ENCODE peak calls at places on chromosomes 12 and 14, in five cellular contexts. A is stomach, Y is PC-9, Z is A549, I is mesendoderm. G is an unnamed sample.

GRCh38 chr12:1465990-1466389 is 128.4 kb downstream of the FBXL14 start:
- DNase-seq in A (no peak), I (no peak), Z (no peak), Y (no peak), G (no peak)

GRCh38 chr12:20946732-20947131 is 136.2 kb downstream of the SLCO1B3 start:
- DNase-seq in Z (peak), I (peak), Y (no peak), A (no peak), G (no peak)

GRCh38 chr12:120630139-120630895 is 10.1 kb upstream of the CABP1 start:
- DNase-seq in Y (no peak), I (peak), A (no peak), Z (no peak), G (no peak)

GRCh38 chr12:42767998-42768397 is 178.5 kb upstream of the PRICKLE1 start:
- DNase-seq in A (no peak), Z (no peak), I (no peak), Y (no peak), G (no peak)

GRCh38 chr14:101109347-101109638 is 205.8 kb upstream of the RTL1 start:
- DNase-seq in A (peak), Z (no peak), Y (no peak), I (no peak), G (no peak)

GRCh38 chr14:106681161-106681955 is 1155.0 kb downstream of the TMEM121 start:
- DNase-seq in A (no peak), I (no peak), Z (no peak), Y (no peak), G (no peak)

GRCh38 chr12:65937181-65937641 is 112.9 kb downstream of the HMGA2 start:
- DNase-seq in Y (no peak), A (no peak), I (no peak), Z (no peak), G (no peak)

GRCh38 chr14:75125617-75126016 is 1.2 kb downstream of the NEK9 start:
- DNase-seq in Z (peak), I (no peak), A (no peak), Y (peak), G (no peak)

DNA sequence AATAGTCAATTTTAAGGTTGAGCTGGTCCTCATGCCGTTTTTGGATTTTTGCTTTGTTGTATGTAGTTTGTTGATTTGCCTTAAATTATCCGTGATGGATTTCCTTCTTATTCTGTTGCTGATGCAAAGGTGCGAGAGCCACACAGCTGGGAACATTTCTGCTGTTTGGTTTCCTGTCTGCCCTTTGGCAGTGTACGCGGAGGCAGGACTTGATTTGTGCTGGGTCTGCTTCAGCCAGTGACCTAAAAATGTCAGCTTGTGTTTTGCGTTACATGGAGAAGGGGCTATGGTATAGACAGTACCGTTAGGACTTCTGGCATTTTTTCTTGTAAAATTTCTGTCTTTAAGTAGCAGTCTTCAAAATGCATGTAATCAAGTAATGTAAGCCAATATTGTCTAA is 18.1 kb upstream of the RD3L start:
- DNase-seq in Z (no peak), Y (no peak), I (no peak), A (no peak), G (no peak)
- H3K27ac ChIP-seq in Z (no peak), Y (no peak), I (no peak), A (no peak), G (no peak)

GRCh38 chr14:80637726-80638619 is 303.6 kb downstream of the CEP128 start:
- DNase-seq in A (no peak), Y (no peak), Z (no peak), I (no peak), G (no peak)
- H3K27ac ChIP-seq in A (no peak), Y (peak), Z (peak), I (no peak), G (peak)

GRCh38 chr12:113065126-113066007 is 8.8 kb downstream of the DTX1 start:
- DNase-seq in A (no peak), Z (no peak), Y (no peak), I (peak), G (no peak)

GRCh38 chr12:113064395-113065125 is 8.0 kb downstream of the DTX1 start:
- DNase-seq in Y (no peak), I (no peak), Z (no peak), A (no peak), G (no peak)

GRCh38 chr12:113061061-113061694 is 4.6 kb downstream of the DTX1 start:
- DNase-seq in Y (no peak), A (no peak), Z (no peak), I (no peak), G (no peak)

GRCh38 chr12:113062502-113063395 is 6.2 kb downstream of the DTX1 start:
- DNase-seq in I (no peak), Y (no peak), A (no peak), Z (no peak), G (no peak)

GRCh38 chr12:113063396-113064350 is 7.1 kb downstream of the DTX1 start:
- DNase-seq in A (no peak), I (no peak), Y (no peak), Z (no peak), G (no peak)
- H3K27ac ChIP-seq in A (no peak), I (no peak), Y (no peak), Z (no peak), G (no peak)

DNA sequence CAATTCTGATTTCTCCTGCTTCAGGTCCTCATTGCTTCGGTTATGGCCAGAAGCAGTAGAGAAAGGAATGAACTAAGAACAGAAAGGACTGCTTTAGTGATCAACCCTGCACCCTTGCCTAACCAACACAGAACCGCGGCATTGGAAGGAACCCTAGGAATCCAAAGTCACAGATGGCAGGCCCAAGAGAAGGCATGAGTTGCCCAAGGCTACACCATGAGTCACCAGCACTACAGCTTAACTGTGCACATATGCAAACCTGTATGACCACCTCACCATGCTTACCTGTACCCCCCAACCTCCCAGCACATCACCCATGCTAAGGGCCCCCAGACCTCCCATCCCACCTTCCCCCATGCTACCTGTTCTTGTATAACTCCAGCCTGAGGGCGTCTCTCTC is 25.9 kb upstream of the BLTP3B start:
- DNase-seq in Y (no peak), A (no peak), Z (no peak), I (no peak), G (no peak)
- H3K27ac ChIP-seq in Y (no peak), A (no peak), Z (no peak), I (no peak), G (no peak)

GRCh38 chr12:108563804-108564151 is 1.4 kb downstream of the ISCU start:
- DNase-seq in Z (no peak), Y (no peak), I (no peak), A (no peak), G (no peak)
- H3K27ac ChIP-seq in Z (peak), Y (peak), I (no peak), A (no peak), G (peak)

DNA sequence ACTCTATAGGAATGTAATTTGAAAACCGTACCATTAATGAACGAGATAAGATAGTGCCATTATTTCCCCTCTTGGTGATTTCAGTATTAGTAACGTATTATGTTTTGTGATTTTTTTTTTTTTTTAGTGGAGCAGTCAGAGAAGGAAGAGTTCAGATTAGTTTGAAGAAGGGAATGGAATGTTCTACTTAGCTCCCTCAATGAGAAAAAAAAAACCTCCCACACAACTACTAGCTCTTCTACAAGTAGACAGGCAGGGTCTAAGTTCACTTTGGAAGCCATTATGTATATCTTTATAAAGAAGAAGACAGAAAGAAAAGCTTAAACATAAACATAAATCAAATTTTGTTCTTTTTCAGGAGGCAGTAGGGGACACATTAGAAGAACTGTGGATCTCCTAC is 27.3 kb downstream of the PNMA1 start:
- DNase-seq in Y (no peak), I (no peak), A (no peak), Z (no peak), G (no peak)
- H3K27ac ChIP-seq in Y (no peak), I (no peak), A (no peak), Z (no peak), G (no peak)

DNA sequence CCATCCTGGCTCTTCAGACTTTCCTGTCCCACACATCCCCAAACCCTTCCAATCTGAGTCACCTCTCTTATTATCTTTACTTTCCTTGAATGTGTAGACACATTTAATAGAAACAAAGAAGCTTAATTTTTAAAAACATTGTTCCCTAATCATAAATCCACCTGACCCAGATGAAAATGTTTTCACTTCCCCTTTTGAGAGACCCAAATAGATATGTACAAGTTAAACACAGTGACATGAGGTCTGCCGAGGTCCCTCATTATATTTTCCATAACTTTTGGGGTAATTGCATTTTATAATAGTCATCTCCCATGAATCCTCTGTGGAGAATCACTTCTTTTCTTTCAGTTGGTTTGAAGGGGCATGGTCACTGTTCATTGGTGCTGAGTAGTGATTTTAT is 191.1 kb downstream of the GRIN2B start:
- DNase-seq in A (no peak), Z (no peak), I (no peak), Y (no peak), G (no peak)
- H3K27ac ChIP-seq in A (no peak), Z (no peak), I (no peak), Y (no peak), G (no peak)

DNA sequence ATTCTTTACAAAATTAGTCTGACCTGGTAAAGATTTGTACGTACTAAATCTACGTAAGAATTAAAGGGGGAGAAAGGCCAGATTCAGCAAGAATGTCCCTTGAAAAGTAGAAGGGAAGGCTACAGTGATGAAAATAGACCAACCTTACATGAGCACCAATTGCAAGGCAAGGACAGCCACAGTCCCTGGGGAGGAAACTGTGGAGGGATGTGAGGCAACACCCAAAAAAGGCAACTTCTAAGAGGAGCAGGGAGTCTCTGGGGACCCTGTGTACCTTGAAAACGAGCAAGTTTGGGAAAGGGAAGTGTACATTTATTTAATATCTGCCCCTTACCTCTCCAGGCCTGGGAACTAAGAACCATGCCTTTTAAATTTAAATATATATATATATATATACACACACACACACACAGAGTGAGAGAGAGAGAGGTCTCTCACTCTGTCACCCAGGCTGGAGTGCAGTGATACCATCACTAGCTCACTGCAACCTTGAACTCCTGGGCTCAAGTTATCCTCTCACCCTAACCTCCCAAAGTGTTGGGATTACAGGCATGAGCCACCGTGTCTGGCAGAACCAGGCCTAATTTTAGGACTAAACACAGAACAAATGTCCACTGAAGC is 56.4 kb downstream of the TMCC3 start:
- DNase-seq in Y (no peak), A (no peak), I (no peak), Z (no peak), G (no peak)
- H3K27ac ChIP-seq in Y (peak), A (no peak), I (no peak), Z (no peak), G (no peak)

GRCh38 chr14:54664961-54665360 is 98.0 kb downstream of the SAMD4A start:
- DNase-seq in Z (no peak), Y (peak), I (no peak), A (no peak), G (no peak)

GRCh38 chr14:54667764-54668163 is 100.8 kb downstream of the SAMD4A start:
- DNase-seq in I (no peak), A (no peak), Y (no peak), Z (no peak), G (no peak)

GRCh38 chr14:54662491-54663116 is 95.7 kb downstream of the SAMD4A start:
- DNase-seq in Z (no peak), I (no peak), A (no peak), Y (no peak), G (no peak)

GRCh38 chr14:54667026-54667744 is 100.3 kb downstream of the SAMD4A start:
- DNase-seq in Z (no peak), A (no peak), I (no peak), Y (no peak), G (no peak)

GRCh38 chr14:54665938-54666337 is 99.0 kb downstream of the SAMD4A start:
- DNase-seq in I (no peak), A (no peak), Z (no peak), Y (no peak), G (no peak)
- H3K27ac ChIP-seq in I (no peak), A (no peak), Z (no peak), Y (no peak), G (peak)